ENCODE peak calls at places on chromosomes 5 and 9, in seven cellular contexts. S, Y, U, F, G, L and D are unnamed samples.

GRCh38 chr9:130483281-130483949 is 38.7 kb downstream of the ASS1 start:
- DNase-seq in S (no peak), Y (no peak), U (no peak), F (no peak), G (no peak), L (no peak), D (no peak)

GRCh38 chr5:173315495-173316352 is 12.5 kb downstream of the STC2 start:
- DNase-seq in S (peak), Y (no peak), U (peak), F (no peak), G (no peak), L (peak), D (no peak)

GRCh38 chr5:10913846-10914245 is 152.8 kb upstream of the DAP start:
- DNase-seq in S (peak), Y (no peak), U (peak), F (no peak), G (no peak), L (peak), D (no peak)

GRCh38 chr5:74903165-74903787 is 37.1 kb upstream of the FAM169A start:
- DNase-seq in S (peak), Y (no peak), U (peak), F (peak), G (peak), L (no peak), D (no peak)

GRCh38 chr5:157328277-157328912 is 62.5 kb downstream of the CYFIP2 start:
- DNase-seq in S (peak), Y (peak), U (peak), F (no peak), G (peak), L (peak), D (peak)

GRCh38 chr9:125513634-125514413 is 193.2 kb downstream of the MAPKAP1 start:
- DNase-seq in S (no peak), Y (peak), U (peak), F (no peak), G (no peak), L (peak), D (no peak)

GRCh38 chr5:154850255-154851062 is at the start of gene FAXDC2:
- DNase-seq in S (no peak), Y (no peak), U (peak), F (peak), G (no peak), L (peak), D (no peak)

GRCh38 chr9:121075251-121076036 is 689 bp downstream of the CNTRL start:
- DNase-seq in S (no peak), Y (no peak), U (no peak), F (no peak), G (peak), L (peak), D (no peak)

GRCh38 chr9:14314424-14314928 is 535 bp upstream of the NFIB start:
- DNase-seq in S (peak), Y (no peak), U (peak), F (no peak), G (no peak), L (peak), D (peak)

GRCh38 chr5:113538313-113538712 is 24.8 kb downstream of the YTHDC2 start:
- DNase-seq in S (no peak), Y (no peak), U (no peak), F (no peak), G (no peak), L (no peak), D (no peak)

GRCh38 chr9:2354856-2355255 is 266.7 kb upstream of the VLDLR start:
- DNase-seq in S (no peak), Y (no peak), U (no peak), F (no peak), G (no peak), L (no peak), D (no peak)

GRCh38 chr5:83516962-83517750 is 45.6 kb downstream of the VCAN start:
- DNase-seq in S (no peak), Y (no peak), U (no peak), F (no peak), G (no peak), L (peak), D (no peak)

GRCh38 chr5:81708889-81709288 is 42.0 kb downstream of the SSBP2 start:
- DNase-seq in S (peak), Y (no peak), U (no peak), F (no peak), G (no peak), L (no peak), D (no peak)

GRCh38 chr9:100099722-100100042 is 639 bp downstream of the INVS start:
- DNase-seq in S (peak), Y (no peak), U (no peak), F (no peak), G (no peak), L (no peak), D (no peak)

GRCh38 chr5:93587919-93588585 is 5.0 kb downstream of the NR2F1 start:
- DNase-seq in S (no peak), Y (no peak), U (no peak), F (no peak), G (no peak), L (no peak), D (no peak)

GRCh38 chr5:172054611-172055153 is 48.2 kb upstream of the FBXW11 start:
- DNase-seq in S (no peak), Y (no peak), U (no peak), F (no peak), G (no peak), L (no peak), D (no peak)

GRCh38 chr5:110297152-110297670 is 429.3 kb downstream of the TMEM232 start:
- DNase-seq in S (peak), Y (no peak), U (no peak), F (no peak), G (no peak), L (no peak), D (no peak)

GRCh38 chr5:151298063-151298462 is 5.5 kb downstream of the SLC36A3 start:
- DNase-seq in S (no peak), Y (no peak), U (peak), F (no peak), G (peak), L (peak), D (peak)

GRCh38 chr9:134180786-134181647 is 16.7 kb upstream of the RNU6ATAC start:
- DNase-seq in S (no peak), Y (peak), U (no peak), F (no peak), G (no peak), L (no peak), D (no peak)

GRCh38 chr5:177109810-177110209 is 23.1 kb downstream of the FGFR4 start:
- DNase-seq in S (no peak), Y (no peak), U (no peak), F (no peak), G (no peak), L (no peak), D (no peak)

GRCh38 chr9:36820392-36820861 is 213.6 kb downstream of the PAX5 start:
- DNase-seq in S (no peak), Y (no peak), U (no peak), F (no peak), G (no peak), L (no peak), D (no peak)

GRCh38 chr9:111762546-111762945 is 32.2 kb downstream of the SHOC1 start:
- DNase-seq in S (no peak), Y (no peak), U (no peak), F (no peak), G (no peak), L (peak), D (no peak)

GRCh38 chr9:116287721-116288120 is 134.1 kb downstream of the PAPPA start:
- DNase-seq in S (no peak), Y (no peak), U (peak), F (no peak), G (no peak), L (peak), D (no peak)

GRCh38 chr5:140341591-140341990 is 4.8 kb downstream of the HBEGF start:
- DNase-seq in S (no peak), Y (no peak), U (peak), F (no peak), G (no peak), L (no peak), D (no peak)

GRCh38 chr9:128540630-128541355 is 11.6 kb upstream of the SPTAN1 start:
- DNase-seq in S (no peak), Y (no peak), U (no peak), F (no peak), G (no peak), L (no peak), D (no peak)